ENCODE peak calls at places on chromosomes 4 and X, in eight cellular contexts. N is AG08395; H is HL-60; P is stimulated activated naive B cell treated with anti-CD40 and anti-IgM and Interleukin-4, amounts not matched to agents 10 μg/mL and 1 μg/mL and 100 μg/mL, for 72 hours; M is HT-29; A is left lung; U is neural progenitor cell; L is fibroblast of lung. B is an unnamed sample.

GRCh38 chr4:45621926-45622325 is 501.9 kb downstream of the GABRG1 start:
- DNase-seq in L (peak; percentile 59), N (no peak), H (no peak), U (no peak), M (peak; percentile 19), A (no peak), P (no peak), B (peak; percentile 49)

GRCh38 chrX:129781134-129782014 is 1.6 kb downstream of the SASH3 start:
- DNase-seq in U (no peak), A (peak; percentile 75), M (no peak), P (peak; percentile 80), H (peak; percentile 54), L (no peak), N (no peak), B (no peak)

GRCh38 chr4:72076562-72076961 is 44.8 kb downstream of the NPFFR2 start:
- DNase-seq in H (no peak), L (peak; percentile 98), N (no peak), U (no peak), P (no peak), A (no peak), M (no peak), B (no peak)

GRCh38 chr4:168682898-168683500 is 186.1 kb downstream of the PALLD start:
- DNase-seq in L (no peak), A (no peak), H (no peak), M (no peak), U (no peak), P (no peak), N (no peak), B (no peak)

GRCh38 chr4:61468091-61468720 is 268.1 kb downstream of the ADGRL3 start:
- DNase-seq in U (no peak), P (no peak), L (peak; percentile 92), A (no peak), N (no peak), M (peak; percentile 79), H (peak; percentile 82), B (no peak)

GRCh38 chrX:43949669-43950068 is 23.5 kb downstream of the NDP start:
- DNase-seq in A (no peak), L (no peak), N (no peak), P (no peak), U (peak; percentile 78), H (no peak), M (no peak), B (peak; percentile 33)

GRCh38 chrX:132591719-132592275 is 103.0 kb upstream of the MBNL3 start:
- DNase-seq in L (no peak), M (no peak), H (no peak), A (no peak), N (no peak), P (no peak), U (no peak), B (no peak)

GRCh38 chrX:37888010-37888409 is 40.6 kb upstream of the DYNLT3 start:
- DNase-seq in N (no peak), P (no peak), A (no peak), H (no peak), M (no peak), L (no peak), U (no peak), B (no peak)

GRCh38 chr4:153004106-153004881 is 68.2 kb downstream of the FHDC1 start:
- DNase-seq in H (no peak), P (no peak), N (no peak), A (no peak), U (peak; percentile 63), L (no peak), M (no peak), B (no peak)

GRCh38 chr4:76867880-76868655 is 29.9 kb downstream of the SOWAHB start:
- DNase-seq in A (no peak), M (peak; percentile 92), H (no peak), U (peak; percentile 35), N (no peak), P (no peak), L (no peak), B (no peak)

GRCh38 chrX:50838820-50839600 is 25.0 kb upstream of the SHROOM4 start:
- DNase-seq in H (no peak), N (no peak), P (no peak), A (no peak), U (no peak), L (peak; percentile 82), M (no peak), B (no peak)

GRCh38 chrX:120380699-120381098 is 18.8 kb downstream of the ATP1B4 start:
- DNase-seq in N (no peak), U (peak; percentile 34), L (no peak), H (no peak), A (no peak), M (peak; percentile 48), P (peak; percentile 3), B (peak; percentile 26)

B was measured in NCI-H460.